ENCODE peak calls at places on chromosome 18, in five cellular contexts. J is GM13976, O is esophagus squamous epithelium, X is GM12865, W is A549. M is an unnamed sample.

GRCh38 chr18:21760321-21760720 is 19.7 kb downstream of the MIB1 start:
- DNase-seq in J (no peak), O (no peak), X (no peak), W (no peak), M (no peak)

GRCh38 chr18:56148373-56148772 is 490.0 kb downstream of the TXNL1 start:
- DNase-seq in J (no peak), O (no peak), X (no peak), W (no peak), M (no peak)

GRCh38 chr18:2846241-2846637 is 567 bp upstream of the EMILIN2 start:
- DNase-seq in J (peak), O (no peak), X (peak), W (no peak), M (peak)

GRCh38 chr18:22324191-22325131 is 93.3 kb downstream of the CTAGE1 start:
- DNase-seq in J (no peak), O (no peak), X (no peak), W (no peak), M (no peak)

GRCh38 chr18:67301592-67301991 is 214.9 kb downstream of the DSEL start:
- DNase-seq in J (no peak), O (no peak), X (no peak), W (no peak), M (no peak)

GRCh38 chr18:5768454-5768853 is 126.9 kb downstream of the TMEM200C start:
- DNase-seq in J (no peak), O (no peak), X (no peak), W (no peak), M (no peak)

GRCh38 chr18:46340716-46341115 is 236.5 kb downstream of the HAUS1 start:
- DNase-seq in J (no peak), O (no peak), X (no peak), W (no peak), M (no peak)

GRCh38 chr18:56851774-56852173 is 200.6 kb downstream of the WDR7 start:
- DNase-seq in J (peak), O (no peak), X (peak), W (no peak), M (peak)

GRCh38 chr18:22194151-22194598 is 24.8 kb downstream of the GATA6 start:
- DNase-seq in J (no peak), O (no peak), X (no peak), W (no peak), M (no peak)

GRCh38 chr18:74990563-74991081 is 218.3 kb downstream of the PTGR3 start:
- DNase-seq in J (no peak), O (no peak), X (no peak), W (no peak), M (no peak)

GRCh38 chr18:6714027-6714426 is 15.5 kb upstream of the ARHGAP28 start:
- DNase-seq in J (no peak), O (no peak), X (no peak), W (no peak), M (no peak)

GRCh38 chr18:11553098-11553940 is 56.1 kb upstream of the SLC35G4 start:
- DNase-seq in J (peak), O (no peak), X (peak), W (peak), M (peak)

GRCh38 chr18:11544060-11544633 is 65.2 kb upstream of the SLC35G4 start:
- DNase-seq in J (no peak), O (no peak), X (no peak), W (no peak), M (no peak)

GRCh38 chr18:11548367-11548766 is 61.0 kb upstream of the SLC35G4 start:
- DNase-seq in J (no peak), O (no peak), X (no peak), W (no peak), M (no peak)

DNA sequence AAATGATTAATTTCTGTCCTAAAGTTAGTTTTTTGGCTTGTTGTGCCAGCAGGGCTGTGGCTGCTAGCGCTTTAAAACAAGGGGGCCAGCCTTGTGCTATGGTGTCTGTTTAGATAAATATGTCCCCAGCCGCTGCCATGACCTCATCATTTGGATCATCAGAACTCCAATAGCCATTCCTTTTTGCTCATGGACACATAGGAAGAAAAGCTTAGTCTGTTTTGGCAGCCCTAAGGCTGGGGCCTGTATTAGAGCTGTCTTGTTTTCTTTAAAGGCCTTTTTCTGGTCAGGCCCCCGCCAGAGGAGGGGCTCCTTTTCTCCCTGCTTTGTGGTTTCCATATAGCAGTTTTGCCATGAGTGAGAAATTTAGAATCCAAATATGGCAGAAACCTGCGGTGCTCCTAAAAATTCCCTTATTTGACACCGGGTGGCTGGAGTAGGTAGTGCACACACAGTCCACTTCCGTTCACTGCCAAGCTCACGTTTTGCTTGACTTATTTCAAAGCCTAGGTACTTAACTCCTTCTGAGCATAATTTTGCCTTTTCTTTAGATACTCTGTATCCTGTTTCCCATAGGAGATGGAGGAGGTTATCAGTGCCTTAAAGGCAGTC is 60.4 kb upstream of the SLC35G4 start:
- DNase-seq in J (no peak), O (no peak), X (no peak), W (no peak), M (no peak)
- TF ChIP-seq CTCF in J (no peak), O (no peak), X (no peak), W (no peak), M (no peak)

DNA sequence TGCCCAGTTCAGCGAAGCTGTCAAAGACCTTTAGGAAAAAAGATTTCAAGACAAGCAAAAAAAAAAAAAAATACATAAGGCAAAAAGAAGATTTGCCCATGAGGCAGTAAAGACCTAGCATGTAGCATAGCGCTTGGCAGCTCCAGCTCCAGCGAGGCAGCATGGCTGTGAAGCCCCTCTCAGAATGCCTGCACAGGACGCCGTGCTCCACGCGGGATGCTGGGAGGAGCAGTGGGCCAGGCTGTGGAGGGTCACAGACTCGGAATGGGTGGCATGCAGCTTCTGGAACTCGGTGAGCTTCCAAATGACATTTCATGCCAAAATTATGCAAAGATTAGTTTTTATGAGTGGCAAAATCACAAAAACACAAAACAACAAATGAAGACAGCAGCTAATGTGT is 267.3 kb downstream of the ZNF516 start:
- DNase-seq in J (no peak), O (no peak), X (no peak), W (no peak), M (no peak)
- TF ChIP-seq CTCF in J (no peak), O (no peak), X (no peak), W (no peak), M (no peak)

GRCh38 chr18:58898427-58898826 is 33.8 kb downstream of the ZNF532 start:
- DNase-seq in J (no peak), O (no peak), X (no peak), W (no peak), M (no peak)

GRCh38 chr18:58895385-58895784 is 30.7 kb downstream of the ZNF532 start:
- DNase-seq in J (no peak), O (no peak), X (no peak), W (no peak), M (no peak)

GRCh38 chr18:58897994-58898393 is 33.3 kb downstream of the ZNF532 start:
- DNase-seq in J (no peak), O (no peak), X (no peak), W (no peak), M (no peak)

GRCh38 chr18:58896268-58896667 is 31.6 kb downstream of the ZNF532 start:
- DNase-seq in J (peak), O (no peak), X (peak), W (no peak), M (peak)

GRCh38 chr18:58896734-58897508 is 32.2 kb downstream of the ZNF532 start:
- DNase-seq in J (peak), O (no peak), X (no peak), W (no peak), M (no peak)
- TF ChIP-seq CTCF in J (no peak), O (no peak), X (no peak), W (no peak), M (no peak)

GRCh38 chr18:51150430-51150746 is 47.1 kb downstream of the MEX3C start:
- DNase-seq in J (no peak), O (no peak), X (no peak), W (no peak), M (no peak)

GRCh38 chr18:51151185-51151567 is 46.3 kb downstream of the MEX3C start:
- DNase-seq in J (no peak), O (no peak), X (no peak), W (no peak), M (no peak)

GRCh38 chr18:51149605-51150429 is 47.7 kb downstream of the MEX3C start:
- DNase-seq in J (no peak), O (no peak), X (no peak), W (no peak), M (no peak)

GRCh38 chr18:51153659-51154371 is 43.7 kb downstream of the MEX3C start:
- DNase-seq in J (peak), O (no peak), X (peak), W (no peak), M (peak)

DNA sequence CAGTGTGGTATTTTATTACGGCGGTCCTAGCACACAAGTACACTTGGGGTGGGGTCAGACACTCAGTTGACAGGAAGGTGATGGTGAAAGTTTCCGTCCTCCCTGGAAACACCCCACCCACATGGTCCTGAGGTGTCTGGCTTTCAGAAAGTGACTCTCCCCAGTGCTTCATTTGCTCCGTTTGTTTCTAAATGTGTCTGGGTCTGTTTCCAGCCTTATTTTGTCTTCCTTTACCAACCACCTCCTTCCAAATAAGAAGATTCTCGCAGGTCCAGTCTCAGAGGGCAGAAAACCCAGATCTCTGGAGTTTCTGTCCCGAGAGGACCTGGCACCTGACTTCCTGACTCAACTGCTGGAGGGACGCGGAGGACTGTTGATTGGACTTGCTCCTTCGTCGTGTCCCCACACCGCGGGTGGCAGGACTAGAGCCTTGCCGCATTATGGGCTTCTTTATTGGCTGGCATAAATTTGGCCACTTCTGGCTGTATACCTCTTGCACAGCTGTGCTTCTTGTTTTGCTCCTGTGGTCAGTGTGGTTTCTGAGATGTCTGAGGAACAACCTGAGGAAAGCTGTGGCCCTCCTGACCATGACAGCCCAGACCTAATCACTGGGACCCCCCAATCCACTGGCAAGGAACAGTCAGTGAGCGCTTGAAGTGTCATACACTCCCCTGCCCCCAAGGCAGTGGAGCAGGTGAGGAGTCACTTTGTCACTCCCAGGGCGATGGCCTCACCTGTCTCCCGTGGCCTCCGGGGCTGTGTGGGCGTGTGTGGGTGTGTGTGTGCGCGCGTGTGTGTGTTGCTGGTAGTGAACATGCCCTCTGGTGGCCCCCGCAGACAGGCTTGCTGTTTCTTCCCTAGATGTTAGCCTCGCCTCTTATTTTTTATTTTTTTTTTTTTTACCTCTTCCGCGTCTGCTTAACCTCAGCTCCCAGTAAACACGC is 45.6 kb downstream of the MEX3C start:
- DNase-seq in J (peak), O (no peak), X (peak), W (no peak), M (peak)
- TF ChIP-seq CTCF in J (peak), O (no peak), X (peak), W (no peak), M (peak)

M was measured in GM10248.